ENCODE peak calls at places on chromosome 14, in eight cellular contexts. One of them, this sample, is unnamed.
A peak's percentile ranks its signal among the peaks of the same experiment; 100 is the strongest.

GRCh38 chr14:59146484-59146883 is 42.0 kb upstream of the DAAM1 start:
- DNase-seq in body of pancreas: no peak
- DNase-seq in WERI-Rb-1: no peak
- DNase-seq in DND-41: no peak
- DNase-seq in A673: no peak
- DNase-seq in HL-60: no peak
- DNase-seq in Caco-2: no peak
- DNase-seq in IMR-90: no peak
- DNase-seq in this sample: no peak

GRCh38 chr14:105204206-105204930 is 23.3 kb upstream of the NUDT14 start:
- DNase-seq in body of pancreas: peak; percentile 94
- DNase-seq in WERI-Rb-1: no peak
- DNase-seq in DND-41: no peak
- DNase-seq in A673: no peak
- DNase-seq in HL-60: no peak
- DNase-seq in Caco-2: no peak
- DNase-seq in IMR-90: no peak
- DNase-seq in this sample: no peak

GRCh38 chr14:80475074-80475473 is 263.8 kb upstream of the DIO2 start:
- DNase-seq in body of pancreas: no peak
- DNase-seq in WERI-Rb-1: no peak
- DNase-seq in DND-41: no peak
- DNase-seq in A673: no peak
- DNase-seq in HL-60: no peak
- DNase-seq in Caco-2: no peak
- DNase-seq in IMR-90: peak; percentile 82
- DNase-seq in this sample: no peak

GRCh38 chr14:103078420-103078749 is 5.6 kb upstream of the LBHD2 start:
- DNase-seq in body of pancreas: peak; percentile 88
- DNase-seq in WERI-Rb-1: peak; percentile 79
- DNase-seq in DND-41: peak; percentile 71
- DNase-seq in A673: peak; percentile 92
- DNase-seq in HL-60: peak; percentile 67
- DNase-seq in Caco-2: peak; percentile 80
- DNase-seq in IMR-90: peak; percentile 76
- DNase-seq in this sample: peak; percentile 90

GRCh38 chr14:71060795-71061455 is 153.7 kb downstream of the PCNX1 start:
- DNase-seq in body of pancreas: no peak
- DNase-seq in WERI-Rb-1: no peak
- DNase-seq in DND-41: no peak
- DNase-seq in A673: no peak
- DNase-seq in HL-60: no peak
- DNase-seq in Caco-2: peak; percentile 77
- DNase-seq in IMR-90: peak; percentile 44
- DNase-seq in this sample: peak; percentile 46

GRCh38 chr14:100476012-100476822 is 111.0 kb downstream of the BEGAIN start:
- DNase-seq in body of pancreas: peak; percentile 69
- DNase-seq in WERI-Rb-1: no peak
- DNase-seq in DND-41: no peak
- DNase-seq in A673: no peak
- DNase-seq in HL-60: no peak
- DNase-seq in Caco-2: no peak
- DNase-seq in IMR-90: peak; percentile 98
- DNase-seq in this sample: peak; percentile 68

GRCh38 chr14:58884442-58884841 is 246.7 kb downstream of the DACT1 start:
- DNase-seq in body of pancreas: no peak
- DNase-seq in WERI-Rb-1: no peak
- DNase-seq in DND-41: no peak
- DNase-seq in A673: no peak
- DNase-seq in HL-60: no peak
- DNase-seq in Caco-2: no peak
- DNase-seq in IMR-90: no peak
- DNase-seq in this sample: no peak

GRCh38 chr14:105315941-105316562 is 1.5 kb downstream of the PACS2 start:
- DNase-seq in body of pancreas: no peak
- DNase-seq in WERI-Rb-1: no peak
- DNase-seq in DND-41: peak; percentile 32
- DNase-seq in A673: no peak
- DNase-seq in HL-60: no peak
- DNase-seq in Caco-2: no peak
- DNase-seq in IMR-90: no peak
- DNase-seq in this sample: peak; percentile 45

GRCh38 chr14:79544671-79545070 is 666.6 kb downstream of the DIO2 start:
- DNase-seq in body of pancreas: no peak
- DNase-seq in WERI-Rb-1: no peak
- DNase-seq in DND-41: no peak
- DNase-seq in A673: no peak
- DNase-seq in HL-60: no peak
- DNase-seq in Caco-2: no peak
- DNase-seq in IMR-90: peak; percentile 95
- DNase-seq in this sample: no peak

GRCh38 chr14:93105362-93105761 is 10.4 kb downstream of the ITPK1 start:
- DNase-seq in body of pancreas: peak; percentile 34
- DNase-seq in WERI-Rb-1: no peak
- DNase-seq in DND-41: no peak
- DNase-seq in A673: no peak
- DNase-seq in HL-60: peak; percentile 66
- DNase-seq in Caco-2: no peak
- DNase-seq in IMR-90: peak; percentile 75
- DNase-seq in this sample: no peak

DNA sequence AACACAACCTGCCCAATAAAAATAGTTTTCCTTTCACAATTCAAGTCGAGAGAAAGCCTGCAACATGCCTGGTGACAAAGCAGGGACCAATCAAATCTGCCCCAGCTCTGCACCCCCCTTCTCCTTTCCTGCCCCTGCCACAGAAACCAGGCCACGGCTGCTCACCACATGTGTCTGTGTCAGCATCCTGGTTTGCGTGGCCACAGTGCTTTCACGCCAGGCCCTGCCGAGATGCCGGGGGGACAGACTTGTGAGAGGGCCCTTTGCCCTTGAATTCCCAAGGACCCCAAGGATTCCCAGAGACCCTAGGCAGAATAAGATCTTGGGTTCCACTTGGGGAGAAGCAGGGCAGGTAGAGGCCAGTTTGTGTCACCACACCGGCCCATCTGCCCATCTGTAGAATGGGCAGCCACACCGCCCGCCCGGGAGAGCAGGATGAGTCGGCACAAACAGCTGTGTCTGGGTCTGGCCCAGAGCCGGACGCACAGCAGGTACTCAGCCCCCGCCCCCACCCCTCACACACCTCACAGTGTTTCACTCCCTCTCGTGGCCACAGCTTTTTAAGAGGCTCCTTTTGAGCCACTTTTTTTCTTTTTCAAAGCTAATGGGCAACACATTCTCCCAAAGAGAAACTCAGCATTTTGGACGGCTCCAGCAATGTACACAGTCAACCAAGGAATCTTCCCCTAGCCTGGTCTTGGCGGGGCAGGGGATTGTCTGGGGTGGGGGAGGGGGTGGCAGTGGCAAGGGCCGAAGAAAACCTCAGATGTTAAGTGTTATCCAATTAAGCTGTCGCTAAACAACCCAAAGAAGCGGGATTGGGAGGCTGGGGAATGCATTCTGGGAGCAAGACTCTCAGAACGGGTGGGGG is 41.5 kb downstream of the BCL11B start:
- DNase-seq in body of pancreas: no peak
- DNase-seq in WERI-Rb-1: no peak
- DNase-seq in DND-41: peak; percentile 31
- DNase-seq in A673: no peak
- DNase-seq in HL-60: no peak
- DNase-seq in Caco-2: no peak
- DNase-seq in IMR-90: no peak
- DNase-seq in this sample: peak; percentile 81
- TF ChIP-seq CTCF in body of pancreas: no peak
- TF ChIP-seq CTCF in WERI-Rb-1: no peak
- TF ChIP-seq CTCF in DND-41: no peak
- TF ChIP-seq CTCF in A673: no peak
- TF ChIP-seq CTCF in HL-60: no peak
- TF ChIP-seq CTCF in Caco-2: no peak
- TF ChIP-seq CTCF in IMR-90: no peak
- TF ChIP-seq CTCF in this sample: peak; percentile 60

DNA sequence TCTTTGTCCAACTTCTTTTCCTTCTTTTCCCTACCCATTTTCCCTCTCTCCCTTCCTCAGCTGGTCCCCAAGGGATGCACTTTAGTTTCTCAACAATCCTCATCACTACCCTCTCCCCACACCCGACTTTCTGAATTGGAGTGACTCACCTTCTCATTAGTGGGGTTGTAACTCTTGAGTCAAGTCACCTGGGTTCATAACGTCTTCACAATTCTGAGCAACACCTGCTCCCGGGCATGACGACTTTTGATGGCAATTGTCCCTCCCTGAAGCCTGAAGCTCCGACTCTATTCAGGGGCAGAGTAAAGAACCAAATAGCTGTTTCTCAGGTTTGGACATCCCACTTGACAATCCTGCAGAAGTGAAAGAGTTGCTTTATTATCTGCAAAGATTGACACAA is 82.7 kb upstream of the OTX2 start:
- DNase-seq in body of pancreas: no peak
- DNase-seq in WERI-Rb-1: no peak
- DNase-seq in DND-41: no peak
- DNase-seq in A673: no peak
- DNase-seq in HL-60: no peak
- DNase-seq in Caco-2: no peak
- DNase-seq in IMR-90: no peak
- DNase-seq in this sample: no peak
- H3K27me3 ChIP-seq in body of pancreas: no peaks in the 10 kb centered on the region
- H3K27me3 ChIP-seq in WERI-Rb-1: no peaks in the 10 kb centered on the region
- H3K27me3 ChIP-seq in DND-41: peaks cover 43% of the 10 kb centered on the region
- H3K27me3 ChIP-seq in A673: no peaks in the 10 kb centered on the region
- H3K27me3 ChIP-seq in HL-60: peaks cover 9% of the 10 kb centered on the region
- H3K27me3 ChIP-seq in Caco-2: no peaks in the 10 kb centered on the region
- H3K27me3 ChIP-seq in IMR-90: no peaks in the 10 kb centered on the region
- H3K27me3 ChIP-seq in this sample: no peaks in the 10 kb centered on the region

DNA sequence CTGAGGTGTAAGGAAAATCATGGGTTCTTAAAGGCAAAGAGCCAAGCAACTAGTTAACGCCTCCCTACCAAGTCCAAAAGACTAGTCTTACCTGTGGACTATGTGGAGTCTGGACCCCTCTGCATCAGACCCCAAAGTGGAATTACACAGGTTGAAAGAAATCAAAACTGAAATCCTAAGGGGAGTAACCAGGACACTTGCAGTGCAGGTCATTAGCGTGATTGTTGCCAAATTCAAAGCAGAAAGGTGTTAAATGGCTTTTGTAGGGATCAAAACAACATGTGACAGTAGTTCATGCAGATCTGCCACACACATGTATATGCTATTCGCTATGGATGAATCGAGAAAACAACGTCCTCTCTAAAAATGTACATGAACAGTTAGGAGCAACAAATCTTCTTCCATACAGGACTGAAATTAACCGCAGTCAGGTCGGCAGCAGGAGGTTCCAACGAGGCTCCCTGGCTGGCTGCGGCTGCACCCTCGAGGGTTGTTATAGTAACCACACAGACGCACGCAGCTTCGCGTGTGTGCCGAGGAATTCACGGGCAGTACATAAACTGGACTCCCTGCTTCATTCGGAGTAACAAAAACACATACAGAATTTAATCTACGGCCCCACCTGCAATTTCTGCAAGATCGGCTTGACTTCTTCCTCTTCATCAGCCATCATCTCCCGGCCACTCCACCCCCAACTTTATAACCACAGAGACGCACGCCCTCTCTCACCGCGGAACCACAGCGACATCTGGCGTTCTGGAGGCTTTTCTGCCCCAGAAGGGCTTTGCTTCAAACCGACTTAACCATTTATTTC is at the start of gene TTC5:
- DNase-seq in body of pancreas: peak; percentile 85
- DNase-seq in WERI-Rb-1: peak; percentile 83
- DNase-seq in DND-41: peak; percentile 88
- DNase-seq in A673: peak; percentile 91
- DNase-seq in HL-60: peak; percentile 85
- DNase-seq in Caco-2: peak; percentile 82
- DNase-seq in IMR-90: peak; percentile 89
- DNase-seq in this sample: peak; percentile 95
- TF ChIP-seq CTCF in body of pancreas: peak; percentile 96
- TF ChIP-seq CTCF in WERI-Rb-1: peak; percentile 89
- TF ChIP-seq CTCF in DND-41: peak; percentile 97
- TF ChIP-seq CTCF in A673: peak; percentile 98
- TF ChIP-seq CTCF in HL-60: peak; percentile 95
- TF ChIP-seq CTCF in Caco-2: peak; percentile 75
- TF ChIP-seq CTCF in IMR-90: peak; percentile 95
- TF ChIP-seq CTCF in this sample: peak; percentile 95

GRCh38 chr14:56809262-56810215 is 740 bp downstream of the OTX2 start:
- DNase-seq in body of pancreas: no peak
- DNase-seq in WERI-Rb-1: peak; percentile 40
- DNase-seq in DND-41: no peak
- DNase-seq in A673: peak; percentile 31
- DNase-seq in HL-60: no peak
- DNase-seq in Caco-2: no peak
- DNase-seq in IMR-90: no peak
- DNase-seq in this sample: peak; percentile 64

GRCh38 chr14:56812364-56813103 is 2.3 kb upstream of the OTX2 start:
- DNase-seq in body of pancreas: no peak
- DNase-seq in WERI-Rb-1: peak; percentile 79
- DNase-seq in DND-41: no peak
- DNase-seq in A673: no peak
- DNase-seq in HL-60: no peak
- DNase-seq in Caco-2: no peak
- DNase-seq in IMR-90: no peak
- DNase-seq in this sample: peak; percentile 76

GRCh38 chr14:56810341-56810740 is at the start of gene OTX2:
- DNase-seq in body of pancreas: no peak
- DNase-seq in WERI-Rb-1: peak; percentile 94
- DNase-seq in DND-41: no peak
- DNase-seq in A673: peak; percentile 90
- DNase-seq in HL-60: no peak
- DNase-seq in Caco-2: no peak
- DNase-seq in IMR-90: no peak
- DNase-seq in this sample: peak; percentile 74

GRCh38 chr14:56811596-56812363 is 1.5 kb upstream of the OTX2 start:
- DNase-seq in body of pancreas: no peak
- DNase-seq in WERI-Rb-1: peak; percentile 87
- DNase-seq in DND-41: no peak
- DNase-seq in A673: peak; percentile 69
- DNase-seq in HL-60: no peak
- DNase-seq in Caco-2: no peak
- DNase-seq in IMR-90: no peak
- DNase-seq in this sample: peak; percentile 84

DNA sequence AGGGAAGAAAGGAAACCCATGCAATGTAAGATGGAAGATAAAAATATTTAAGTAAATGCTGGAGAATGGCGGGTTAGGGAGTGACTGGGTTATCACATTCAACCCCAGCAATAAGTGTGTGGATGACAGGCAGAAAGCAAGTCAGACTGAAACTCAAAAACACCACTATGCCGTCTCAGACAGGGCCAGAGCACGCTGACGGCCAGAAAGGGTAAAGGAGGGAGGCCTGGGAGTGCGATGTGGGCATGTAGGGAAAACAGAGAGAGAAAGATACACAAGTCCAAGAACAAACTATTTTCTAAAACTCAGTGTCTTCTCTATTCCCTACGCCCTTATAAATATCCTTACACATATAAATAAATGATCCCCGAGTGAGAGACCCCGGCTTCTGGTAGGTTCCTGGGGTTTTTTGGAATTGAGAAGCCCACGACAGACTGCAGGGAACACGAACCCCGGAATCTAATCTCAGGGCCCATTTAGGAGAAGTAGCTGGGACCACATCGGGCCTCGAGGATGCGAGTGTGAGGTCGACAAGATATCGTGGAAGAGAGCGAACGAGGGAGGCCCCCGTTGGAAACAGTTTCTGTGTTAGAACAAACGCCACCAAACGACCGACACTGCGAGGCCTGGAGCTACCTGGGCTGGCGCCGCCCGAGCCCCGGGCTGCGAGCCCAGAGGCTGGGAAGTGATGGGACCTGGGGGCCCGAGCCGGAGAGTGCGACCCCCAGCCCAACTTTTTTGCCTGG is 744 bp upstream of the OTX2 start:
- DNase-seq in body of pancreas: no peak
- DNase-seq in WERI-Rb-1: peak; percentile 48
- DNase-seq in DND-41: no peak
- DNase-seq in A673: peak; percentile 52
- DNase-seq in HL-60: no peak
- DNase-seq in Caco-2: no peak
- DNase-seq in IMR-90: no peak
- DNase-seq in this sample: peak; percentile 81
- H3K27me3 ChIP-seq in body of pancreas: peaks cover 9% of the 10 kb centered on the region
- H3K27me3 ChIP-seq in WERI-Rb-1: no peaks in the 10 kb centered on the region
- H3K27me3 ChIP-seq in DND-41: peaks cover 21% of the 10 kb centered on the region
- H3K27me3 ChIP-seq in A673: no peaks in the 10 kb centered on the region
- H3K27me3 ChIP-seq in HL-60: peaks cover 67% of the 10 kb centered on the region
- H3K27me3 ChIP-seq in Caco-2: no peaks in the 10 kb centered on the region
- H3K27me3 ChIP-seq in IMR-90: peaks cover 81% of the 10 kb centered on the region
- H3K27me3 ChIP-seq in this sample: peaks cover 56% of the 10 kb centered on the region

This sample was measured in endodermal cell.